ENCODE peak calls at places on chromosomes 2 and 18, in four cellular contexts. One of them, this sample, is unnamed.

GRCh38 chr18:79581406-79581805 is 98.2 kb upstream of the CTDP1 start:
- DNase-seq in transverse colon: peak; percentile 1
- DNase-seq in heart right ventricle: no peak
- DNase-seq in body of pancreas: peak; percentile 3
- DNase-seq in this sample: no peak

GRCh38 chr2:58081000-58081399 is 34.4 kb downstream of the VRK2 start:
- DNase-seq in transverse colon: no peak
- DNase-seq in heart right ventricle: no peak
- DNase-seq in body of pancreas: no peak
- DNase-seq in this sample: no peak

GRCh38 chr18:78643981-78644380 is 335.6 kb upstream of the SALL3 start:
- DNase-seq in transverse colon: no peak
- DNase-seq in heart right ventricle: no peak
- DNase-seq in body of pancreas: no peak
- DNase-seq in this sample: no peak

GRCh38 chr2:165772183-165772582 is 21.9 kb downstream of the GALNT3 start:
- DNase-seq in transverse colon: no peak
- DNase-seq in heart right ventricle: no peak
- DNase-seq in body of pancreas: no peak
- DNase-seq in this sample: no peak

GRCh38 chr18:46283895-46284295 is 179.7 kb downstream of the HAUS1 start:
- DNase-seq in transverse colon: no peak
- DNase-seq in heart right ventricle: no peak
- DNase-seq in body of pancreas: no peak
- DNase-seq in this sample: no peak

GRCh38 chr2:232336241-232336736 is 42.3 kb upstream of the ALPP start:
- DNase-seq in transverse colon: peak; percentile 4
- DNase-seq in heart right ventricle: no peak
- DNase-seq in body of pancreas: no peak
- DNase-seq in this sample: no peak

GRCh38 chr18:78912336-78912735 is 67.3 kb upstream of the SALL3 start:
- DNase-seq in transverse colon: no peak
- DNase-seq in heart right ventricle: no peak
- DNase-seq in body of pancreas: no peak
- DNase-seq in this sample: no peak

GRCh38 chr2:237591021-237591370 is 462 bp upstream of the RAB17 start:
- DNase-seq in transverse colon: peak; percentile 75
- DNase-seq in heart right ventricle: no peak
- DNase-seq in body of pancreas: peak; percentile 86
- DNase-seq in this sample: no peak

GRCh38 chr2:119333360-119333759 is 33.3 kb downstream of the C2orf76 start:
- DNase-seq in transverse colon: no peak
- DNase-seq in heart right ventricle: no peak
- DNase-seq in body of pancreas: no peak
- DNase-seq in this sample: no peak

GRCh38 chr2:1777156-1777555 is 32.8 kb upstream of the PXDN start:
- DNase-seq in transverse colon: no peak
- DNase-seq in heart right ventricle: no peak
- DNase-seq in body of pancreas: no peak
- DNase-seq in this sample: no peak

GRCh38 chr2:105545731-105546622 is 147.1 kb upstream of the FHL2 start:
- DNase-seq in transverse colon: peak; percentile 76
- DNase-seq in heart right ventricle: peak; percentile 59
- DNase-seq in body of pancreas: peak; percentile 71
- DNase-seq in this sample: peak; percentile 57

GRCh38 chr18:59266876-59267510 is 6.3 kb downstream of the RAX start:
- DNase-seq in transverse colon: no peak
- DNase-seq in heart right ventricle: no peak
- DNase-seq in body of pancreas: no peak
- DNase-seq in this sample: no peak

GRCh38 chr2:101766871-101767739 is 69.6 kb downstream of the MAP4K4 start:
- DNase-seq in transverse colon: no peak
- DNase-seq in heart right ventricle: no peak
- DNase-seq in body of pancreas: no peak
- DNase-seq in this sample: peak; percentile 22

GRCh38 chr2:36374586-36374985 is 19.0 kb downstream of the CRIM1 start:
- DNase-seq in transverse colon: no peak
- DNase-seq in heart right ventricle: no peak
- DNase-seq in body of pancreas: no peak
- DNase-seq in this sample: no peak

GRCh38 chr2:137944714-137945113 is 19.6 kb upstream of the HNMT start:
- DNase-seq in transverse colon: no peak
- DNase-seq in heart right ventricle: no peak
- DNase-seq in body of pancreas: no peak
- DNase-seq in this sample: no peak

GRCh38 chr2:203610558-203610957 is 75.5 kb upstream of the RAPH1 start:
- DNase-seq in transverse colon: no peak
- DNase-seq in heart right ventricle: no peak
- DNase-seq in body of pancreas: no peak
- DNase-seq in this sample: no peak

GRCh38 chr2:70712916-70713315 is 55.1 kb downstream of the ADD2 start:
- DNase-seq in transverse colon: no peak
- DNase-seq in heart right ventricle: no peak
- DNase-seq in body of pancreas: no peak
- DNase-seq in this sample: no peak

GRCh38 chr18:33761363-33761762 is 183.3 kb downstream of the ASXL3 start:
- DNase-seq in transverse colon: no peak
- DNase-seq in heart right ventricle: no peak
- DNase-seq in body of pancreas: no peak
- DNase-seq in this sample: peak; percentile 58

GRCh38 chr2:217691920-217692666 is 310.7 kb downstream of the TNS1 start:
- DNase-seq in transverse colon: no peak
- DNase-seq in heart right ventricle: peak; percentile 21
- DNase-seq in body of pancreas: no peak
- DNase-seq in this sample: no peak

GRCh38 chr18:45874501-45875184 is 49.2 kb downstream of the SIGLEC15 start:
- DNase-seq in transverse colon: peak; percentile 18
- DNase-seq in heart right ventricle: no peak
- DNase-seq in body of pancreas: no peak
- DNase-seq in this sample: peak; percentile 44

GRCh38 chr2:226888378-226888915 is 52.6 kb downstream of the RHBDD1 start:
- DNase-seq in transverse colon: no peak
- DNase-seq in heart right ventricle: no peak
- DNase-seq in body of pancreas: no peak
- DNase-seq in this sample: no peak

GRCh38 chr2:72092099-72092498 is 55.6 kb downstream of the CYP26B1 start:
- DNase-seq in transverse colon: no peak
- DNase-seq in heart right ventricle: no peak
- DNase-seq in body of pancreas: no peak
- DNase-seq in this sample: no peak

GRCh38 chr18:32383040-32383819 is 87.5 kb downstream of the GAREM1 start:
- DNase-seq in transverse colon: no peak
- DNase-seq in heart right ventricle: no peak
- DNase-seq in body of pancreas: peak; percentile 63
- DNase-seq in this sample: no peak

GRCh38 chr18:74276609-74277008 is 15.2 kb downstream of the CYB5A start:
- DNase-seq in transverse colon: no peak
- DNase-seq in heart right ventricle: no peak
- DNase-seq in body of pancreas: no peak
- DNase-seq in this sample: no peak

GRCh38 chr18:74281639-74282358 is 10.0 kb downstream of the CYB5A start:
- DNase-seq in transverse colon: peak; percentile 21
- DNase-seq in heart right ventricle: no peak
- DNase-seq in body of pancreas: no peak
- DNase-seq in this sample: no peak

GRCh38 chr18:74281011-74281638 is 10.6 kb downstream of the CYB5A start:
- DNase-seq in transverse colon: no peak
- DNase-seq in heart right ventricle: no peak
- DNase-seq in body of pancreas: no peak
- DNase-seq in this sample: no peak

GRCh38 chr18:74278058-74278457 is 13.7 kb downstream of the CYB5A start:
- DNase-seq in transverse colon: no peak
- DNase-seq in heart right ventricle: no peak
- DNase-seq in body of pancreas: peak; percentile 47
- DNase-seq in this sample: no peak

GRCh38 chr18:74278983-74279382 is 12.8 kb downstream of the CYB5A start:
- DNase-seq in transverse colon: no peak
- DNase-seq in heart right ventricle: no peak
- DNase-seq in body of pancreas: no peak
- DNase-seq in this sample: no peak
- H3K4me1 ChIP-seq in transverse colon: peaks cover 27% of the 10 kb centered on the region
- H3K4me1 ChIP-seq in heart right ventricle: peaks cover 51% of the 10 kb centered on the region
- H3K4me1 ChIP-seq in body of pancreas: peaks cover 90% of the 10 kb centered on the region
- H3K4me1 ChIP-seq in this sample: no peaks in the 10 kb centered on the region

DNA sequence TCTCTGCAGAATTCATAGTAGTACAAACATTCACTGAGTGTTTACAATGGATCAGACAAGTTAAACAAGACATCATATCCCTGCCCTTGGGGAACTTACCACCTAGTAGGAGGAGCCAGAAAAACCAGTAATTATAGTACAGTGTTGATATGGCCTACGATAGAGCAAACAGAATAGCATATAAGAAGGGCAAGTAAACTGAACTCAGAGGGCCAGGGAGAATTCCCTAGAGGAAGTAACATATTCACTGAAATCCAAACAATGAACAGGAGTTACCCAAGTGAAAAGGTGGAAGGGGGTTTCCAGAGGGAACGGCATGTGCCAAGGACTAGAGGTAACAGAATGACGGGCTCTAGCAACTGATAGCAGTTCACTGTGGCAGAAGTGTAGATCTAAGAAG is 34.1 kb downstream of the NHEJ1 start:
- DNase-seq in transverse colon: peak; percentile 48
- DNase-seq in heart right ventricle: no peak
- DNase-seq in body of pancreas: peak; percentile 21
- DNase-seq in this sample: no peak
- H3K4me1 ChIP-seq in transverse colon: peaks cover 14% of the 10 kb centered on the region
- H3K4me1 ChIP-seq in heart right ventricle: no peaks in the 10 kb centered on the region
- H3K4me1 ChIP-seq in body of pancreas: peaks cover 61% of the 10 kb centered on the region
- H3K4me1 ChIP-seq in this sample: no peaks in the 10 kb centered on the region

GRCh38 chr2:168243061-168243460 is 4.3 kb downstream of the STK39 start:
- DNase-seq in transverse colon: no peak
- DNase-seq in heart right ventricle: no peak
- DNase-seq in body of pancreas: no peak
- DNase-seq in this sample: no peak

GRCh38 chr2:168241746-168242145 is 5.6 kb downstream of the STK39 start:
- DNase-seq in transverse colon: no peak
- DNase-seq in heart right ventricle: peak; percentile 17
- DNase-seq in body of pancreas: no peak
- DNase-seq in this sample: no peak

GRCh38 chr2:168239281-168239680 is 8.1 kb downstream of the STK39 start:
- DNase-seq in transverse colon: no peak
- DNase-seq in heart right ventricle: no peak
- DNase-seq in body of pancreas: no peak
- DNase-seq in this sample: no peak

GRCh38 chr2:168244318-168244717 is 3.1 kb downstream of the STK39 start:
- DNase-seq in transverse colon: peak; percentile 54
- DNase-seq in heart right ventricle: no peak
- DNase-seq in body of pancreas: peak; percentile 60
- DNase-seq in this sample: peak; percentile 61

DNA sequence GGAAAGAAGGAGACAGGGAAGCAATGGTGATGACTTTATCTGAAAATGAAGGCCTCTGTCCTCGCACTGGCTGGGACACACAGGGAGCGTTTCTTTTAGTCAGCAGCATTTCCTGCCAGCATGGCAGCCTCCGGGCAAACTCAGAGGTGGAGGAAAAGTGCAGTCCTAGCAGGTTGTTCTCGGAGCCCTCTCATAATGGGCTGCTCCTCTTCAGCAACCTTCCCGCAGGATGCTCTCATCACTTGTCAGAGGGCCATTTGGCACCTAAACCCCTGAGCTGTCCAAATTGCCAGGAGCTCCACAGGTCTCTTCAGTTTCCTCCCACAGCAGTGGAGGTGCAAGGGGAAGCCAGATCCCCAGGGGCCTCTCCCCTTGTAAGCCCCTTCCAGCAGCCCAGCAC is 6.2 kb downstream of the STK39 start:
- DNase-seq in transverse colon: no peak
- DNase-seq in heart right ventricle: no peak
- DNase-seq in body of pancreas: no peak
- DNase-seq in this sample: no peak
- H3K4me1 ChIP-seq in transverse colon: peaks cover 12% of the 10 kb centered on the region
- H3K4me1 ChIP-seq in heart right ventricle: peaks cover 5% of the 10 kb centered on the region
- H3K4me1 ChIP-seq in body of pancreas: peaks cover 26% of the 10 kb centered on the region
- H3K4me1 ChIP-seq in this sample: peaks cover 26% of the 10 kb centered on the region

DNA sequence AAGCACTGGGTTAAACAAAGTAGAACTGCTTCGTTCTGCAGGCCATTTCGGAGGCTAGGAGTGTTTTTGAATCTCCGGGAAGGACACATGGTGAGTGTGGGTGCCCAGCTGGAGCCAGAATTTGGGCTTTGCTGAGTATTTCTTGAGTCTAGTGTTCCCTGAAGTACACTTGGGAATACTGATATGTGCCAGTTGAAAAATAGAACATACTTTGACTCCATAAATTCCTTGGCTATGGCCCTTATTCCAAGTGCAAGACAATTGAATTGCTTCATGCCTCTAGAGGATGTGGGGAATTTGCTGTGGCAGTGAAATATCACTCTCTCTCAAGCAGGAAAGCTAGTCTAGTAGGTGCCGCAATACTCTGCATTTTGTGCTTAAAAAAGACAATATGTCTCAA is 330.0 kb downstream of the PTPRM start:
- DNase-seq in transverse colon: no peak
- DNase-seq in heart right ventricle: no peak
- DNase-seq in body of pancreas: no peak
- DNase-seq in this sample: no peak
- H3K4me1 ChIP-seq in transverse colon: no peaks in the 10 kb centered on the region
- H3K4me1 ChIP-seq in heart right ventricle: peaks cover 33% of the 10 kb centered on the region
- H3K4me1 ChIP-seq in body of pancreas: peaks cover 2% of the 10 kb centered on the region
- H3K4me1 ChIP-seq in this sample: no peaks in the 10 kb centered on the region

DNA sequence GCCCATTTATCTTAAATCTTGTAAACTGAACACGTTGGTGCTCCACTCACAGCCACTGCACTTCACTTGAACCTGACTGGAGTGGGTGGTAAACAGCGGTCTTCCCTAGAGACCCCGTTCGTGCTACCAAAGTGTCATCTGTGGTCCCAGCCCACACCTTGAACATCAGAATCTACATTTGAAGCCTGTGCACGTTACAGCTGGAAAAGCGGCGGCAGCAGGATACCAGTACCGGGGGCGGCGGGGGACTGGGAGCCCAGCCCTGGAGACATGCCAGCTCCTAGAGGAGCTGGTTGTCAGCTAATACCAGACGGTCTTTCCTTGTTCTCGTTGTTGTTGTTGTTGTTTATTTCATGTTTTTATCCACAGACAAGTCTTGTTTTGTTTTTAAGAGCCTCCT is 156.7 kb downstream of the WDSUB1 start:
- DNase-seq in transverse colon: no peak
- DNase-seq in heart right ventricle: peak; percentile 53
- DNase-seq in body of pancreas: no peak
- DNase-seq in this sample: no peak
- H3K4me1 ChIP-seq in transverse colon: peaks cover 8% of the 10 kb centered on the region
- H3K4me1 ChIP-seq in heart right ventricle: peaks cover 70% of the 10 kb centered on the region
- H3K4me1 ChIP-seq in body of pancreas: peaks cover 28% of the 10 kb centered on the region
- H3K4me1 ChIP-seq in this sample: no peaks in the 10 kb centered on the region

GRCh38 chr2:157325786-157326185 is at the start of gene ERMN:
- DNase-seq in transverse colon: no peak
- DNase-seq in heart right ventricle: no peak
- DNase-seq in body of pancreas: no peak
- DNase-seq in this sample: no peak
- H3K4me1 ChIP-seq in transverse colon: no peaks in the 10 kb centered on the region
- H3K4me1 ChIP-seq in heart right ventricle: no peaks in the 10 kb centered on the region
- H3K4me1 ChIP-seq in body of pancreas: peaks cover 18% of the 10 kb centered on the region
- H3K4me1 ChIP-seq in this sample: peaks cover 20% of the 10 kb centered on the region

GRCh38 chr18:55249572-55249971 is 290.3 kb upstream of the CCDC68 start:
- DNase-seq in transverse colon: no peak
- DNase-seq in heart right ventricle: no peak
- DNase-seq in body of pancreas: no peak
- DNase-seq in this sample: no peak
- H3K4me1 ChIP-seq in transverse colon: peaks cover 9% of the 10 kb centered on the region
- H3K4me1 ChIP-seq in heart right ventricle: peaks cover 40% of the 10 kb centered on the region
- H3K4me1 ChIP-seq in body of pancreas: peaks cover 2% of the 10 kb centered on the region
- H3K4me1 ChIP-seq in this sample: no peaks in the 10 kb centered on the region

This sample was measured in OCI-LY7.